ENCODE peak calls at places on chromosomes 16 and 17, in ten cellular contexts. T, U, J, E, H, O, Y, B, C and K are unnamed samples.

GRCh38 chr17:80331820-80332219 is 71.2 kb downstream of the RNF213 start:
- DNase-seq in T (no peak), U (no peak), J (no peak), E (no peak), H (no peak), O (no peak), Y (no peak), B (no peak), C (no peak), K (no peak)

GRCh38 chr16:9002042-9002441 is 38.3 kb upstream of the USP7 start:
- DNase-seq in T (no peak), U (no peak), J (no peak), E (no peak), H (no peak), O (no peak), Y (no peak), B (no peak), C (no peak), K (no peak)

GRCh38 chr17:29195465-29196081 is 15.4 kb upstream of the MYO18A start:
- DNase-seq in T (peak), U (no peak), J (no peak), E (no peak), H (no peak), O (no peak), Y (no peak), B (no peak), C (no peak), K (no peak)

GRCh38 chr17:45224671-45225050 is 3.0 kb downstream of the FMNL1 start:
- DNase-seq in T (no peak), U (no peak), J (no peak), E (no peak), H (no peak), O (no peak), Y (no peak), B (no peak), C (no peak), K (no peak)

GRCh38 chr16:59527206-59527997 is 793.3 kb upstream of the GOT2 start:
- DNase-seq in T (peak), U (no peak), J (peak), E (no peak), H (no peak), O (peak), Y (peak), B (no peak), C (no peak), K (no peak)

GRCh38 chr16:2803545-2804195 is 5.4 kb downstream of the PRSS41 start:
- DNase-seq in T (no peak), U (no peak), J (no peak), E (no peak), H (no peak), O (no peak), Y (no peak), B (no peak), C (no peak), K (no peak)

GRCh38 chr17:45222273-45222993 is 748 bp downstream of the FMNL1 start:
- DNase-seq in T (no peak), U (no peak), J (no peak), E (no peak), H (no peak), O (no peak), Y (no peak), B (no peak), C (no peak), K (no peak)

GRCh38 chr17:71914812-71915211 is 206.0 kb upstream of the SOX9 start:
- DNase-seq in T (no peak), U (no peak), J (no peak), E (no peak), H (no peak), O (no peak), Y (no peak), B (no peak), C (no peak), K (no peak)

GRCh38 chr17:57663326-57664070 is 81.6 kb downstream of the CCDC182 start:
- DNase-seq in T (no peak), U (no peak), J (no peak), E (no peak), H (no peak), O (no peak), Y (no peak), B (no peak), C (no peak), K (no peak)

GRCh38 chr17:39627717-39628516 is 1.2 kb downstream of the PPP1R1B start:
- DNase-seq in T (no peak), U (no peak), J (no peak), E (no peak), H (no peak), O (no peak), Y (no peak), B (no peak), C (no peak), K (no peak)

GRCh38 chr16:57087003-57087402 is 5.4 kb upstream of the CPNE2 start:
- DNase-seq in T (no peak), U (no peak), J (no peak), E (no peak), H (no peak), O (no peak), Y (no peak), B (no peak), C (no peak), K (no peak)

GRCh38 chr16:13559624-13560023 is 360.3 kb upstream of the ERCC4 start:
- DNase-seq in T (no peak), U (no peak), J (no peak), E (no peak), H (no peak), O (no peak), Y (no peak), B (no peak), C (no peak), K (no peak)

GRCh38 chr17:19270951-19271611 is 33.9 kb downstream of the EPN2 start:
- DNase-seq in T (no peak), U (no peak), J (no peak), E (no peak), H (no peak), O (no peak), Y (no peak), B (no peak), C (peak), K (no peak)

GRCh38 chr17:19269102-19269501 is 31.9 kb downstream of the EPN2 start:
- DNase-seq in T (no peak), U (peak), J (no peak), E (no peak), H (no peak), O (no peak), Y (no peak), B (no peak), C (no peak), K (no peak)

GRCh38 chr17:19271751-19272357 is 34.7 kb downstream of the EPN2 start:
- DNase-seq in T (peak), U (no peak), J (no peak), E (no peak), H (no peak), O (no peak), Y (no peak), B (no peak), C (no peak), K (no peak)

GRCh38 chr17:19269641-19270040 is 32.5 kb downstream of the EPN2 start:
- DNase-seq in T (no peak), U (no peak), J (no peak), E (no peak), H (no peak), O (no peak), Y (no peak), B (no peak), C (no peak), K (no peak)

DNA sequence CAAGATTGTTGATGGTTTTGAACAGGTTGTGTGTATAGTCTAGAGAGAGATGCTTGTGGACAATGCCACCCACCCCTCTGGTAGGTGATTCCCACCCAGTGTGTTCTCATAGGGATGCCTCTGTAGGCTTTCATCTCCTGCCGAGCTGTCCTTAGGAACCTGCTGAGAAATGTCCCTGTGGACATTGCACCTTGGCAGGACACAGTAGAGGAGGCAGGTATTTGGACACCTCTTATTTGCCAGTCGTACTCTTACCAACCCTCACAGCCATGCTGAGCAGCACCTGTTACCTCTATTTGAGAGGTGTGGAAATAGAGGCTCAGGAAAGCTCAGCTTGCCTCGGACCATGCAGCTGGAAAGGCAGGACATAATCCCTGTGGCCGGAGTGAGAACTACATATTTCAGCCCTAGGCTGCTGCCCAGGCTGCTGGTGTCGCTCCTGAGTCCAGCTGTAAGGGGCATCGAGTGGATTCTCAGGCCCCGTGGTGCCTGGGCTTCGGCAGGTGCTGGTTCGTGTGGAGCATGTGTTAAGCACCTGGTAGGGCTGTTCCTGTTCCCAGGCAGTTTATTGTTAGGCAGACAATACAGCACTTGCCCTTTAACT is 33.3 kb downstream of the EPN2 start:
- DNase-seq in T (no peak), U (no peak), J (no peak), E (no peak), H (no peak), O (no peak), Y (no peak), B (no peak), C (no peak), K (peak)
- TF ChIP-seq CTCF in T (peak), U (no peak), J (no peak), E (no peak), H (no peak), O (no peak), Y (peak), B (no peak), C (peak), K (peak)

DNA sequence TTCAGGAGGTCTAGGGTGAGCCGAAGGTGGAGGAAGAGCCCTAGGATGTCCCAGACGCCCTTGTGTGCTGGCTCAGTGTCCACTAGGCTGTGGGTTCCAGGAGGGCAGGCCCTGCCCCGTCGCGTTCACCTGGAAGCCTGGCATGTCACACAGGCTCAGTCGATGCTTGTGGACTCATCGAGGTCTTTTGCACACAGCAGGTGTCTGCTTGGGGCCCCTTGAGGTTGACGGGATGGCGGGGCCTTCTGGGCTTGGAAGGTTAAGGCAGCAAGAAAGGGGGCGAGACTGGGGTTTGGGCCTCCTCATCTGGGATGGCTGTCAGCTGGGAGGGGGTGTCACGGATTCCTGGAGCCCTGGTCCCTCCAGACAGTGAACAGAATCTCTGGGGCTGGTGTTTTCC is 1.9 kb downstream of the RAP1GAP2 start:
- DNase-seq in T (no peak), U (no peak), J (no peak), E (no peak), H (no peak), O (no peak), Y (no peak), B (no peak), C (no peak), K (no peak)
- TF ChIP-seq CTCF in T (no peak), U (no peak), J (no peak), E (no peak), H (no peak), O (no peak), Y (no peak), B (no peak), C (no peak), K (no peak)

GRCh38 chr17:14875557-14876412 is 389.3 kb downstream of the PMP22 start:
- DNase-seq in T (no peak), U (no peak), J (no peak), E (no peak), H (no peak), O (no peak), Y (no peak), B (no peak), C (no peak), K (no peak)
- TF ChIP-seq CTCF in T (no peak), U (no peak), J (no peak), E (no peak), H (no peak), O (no peak), Y (no peak), B (no peak), C (no peak), K (no peak)

GRCh38 chr17:56125830-56126819 is 27.1 kb upstream of the ANKFN1 start:
- DNase-seq in T (peak), U (peak), J (peak), E (peak), H (no peak), O (peak), Y (peak), B (no peak), C (no peak), K (peak)

GRCh38 chr17:56119191-56119590 is 34.1 kb upstream of the ANKFN1 start:
- DNase-seq in T (no peak), U (no peak), J (no peak), E (no peak), H (no peak), O (no peak), Y (no peak), B (no peak), C (no peak), K (no peak)

DNA sequence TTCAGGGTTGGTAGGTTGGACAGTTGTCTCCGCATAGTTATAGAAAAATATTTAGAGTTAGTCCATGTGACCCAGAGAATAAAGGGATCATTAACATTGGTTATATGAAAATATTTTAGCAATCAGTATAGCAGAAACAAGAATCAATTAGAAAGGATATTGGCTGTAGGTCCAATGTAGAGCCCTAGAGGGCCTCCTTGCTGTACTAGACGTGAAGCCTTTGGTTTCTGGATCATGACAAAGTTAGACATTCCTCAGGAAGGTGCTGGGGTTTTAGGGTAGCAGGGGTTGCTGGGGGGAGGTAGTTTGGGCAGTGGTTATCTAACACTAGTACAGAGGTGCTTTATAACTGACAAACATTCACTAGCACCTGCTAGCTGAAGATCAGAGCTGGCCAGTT is 31.6 kb upstream of the ANKFN1 start:
- DNase-seq in T (no peak), U (no peak), J (no peak), E (no peak), H (no peak), O (no peak), Y (no peak), B (no peak), C (no peak), K (no peak)
- TF ChIP-seq CTCF in T (peak), U (no peak), J (no peak), E (peak), H (no peak), O (no peak), Y (peak), B (no peak), C (no peak), K (no peak)

GRCh38 chr17:75771334-75772281 is 6.6 kb upstream of the GALK1 start:
- DNase-seq in T (no peak), U (no peak), J (no peak), E (no peak), H (no peak), O (peak), Y (no peak), B (peak), C (no peak), K (no peak)
- TF ChIP-seq CTCF in T (peak), U (no peak), J (peak), E (no peak), H (no peak), O (peak), Y (peak), B (no peak), C (peak), K (no peak)

DNA sequence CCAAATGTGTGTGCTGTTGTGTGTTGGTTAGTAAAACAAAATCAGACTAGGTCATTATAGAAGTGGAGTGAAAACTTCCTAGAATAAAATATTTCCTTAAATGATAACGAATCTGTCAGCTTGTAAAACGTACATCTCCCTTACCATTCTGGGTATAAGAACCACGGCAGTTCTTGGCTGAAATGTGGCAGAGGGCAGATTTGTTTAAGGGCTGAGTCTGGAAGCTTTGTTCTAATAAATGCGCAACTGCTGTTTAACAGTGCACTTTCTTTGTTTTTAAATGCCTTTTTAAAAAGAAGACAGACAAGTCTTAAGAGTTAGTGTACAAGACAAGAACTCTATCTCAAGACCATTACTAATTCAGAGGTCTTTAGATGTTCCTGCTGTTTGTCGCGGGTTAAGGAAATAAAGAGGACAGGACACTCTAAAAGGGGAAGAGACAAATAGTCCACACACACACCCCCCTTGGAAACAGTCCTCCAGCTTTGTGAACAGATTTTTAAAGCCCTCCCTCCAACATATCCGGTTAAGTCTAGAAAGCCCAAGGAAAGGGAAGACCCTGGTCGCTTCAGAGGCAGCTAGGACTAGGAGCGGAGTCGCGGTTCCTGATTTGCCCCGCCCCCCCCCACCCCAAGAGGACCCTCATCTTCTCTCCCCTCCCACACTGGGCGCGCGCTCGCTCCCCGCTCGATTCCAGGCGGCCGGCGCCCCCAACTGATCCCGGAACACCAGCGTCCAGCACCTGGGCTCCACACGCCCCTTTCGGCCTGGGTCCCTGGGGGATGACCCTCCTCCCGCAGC is 649 bp downstream of the SYNRG start:
- DNase-seq in T (peak), U (peak), J (peak), E (peak), H (no peak), O (peak), Y (no peak), B (no peak), C (no peak), K (peak)
- TF ChIP-seq CTCF in T (no peak), U (no peak), J (no peak), E (no peak), H (no peak), O (no peak), Y (no peak), B (no peak), C (no peak), K (no peak)

DNA sequence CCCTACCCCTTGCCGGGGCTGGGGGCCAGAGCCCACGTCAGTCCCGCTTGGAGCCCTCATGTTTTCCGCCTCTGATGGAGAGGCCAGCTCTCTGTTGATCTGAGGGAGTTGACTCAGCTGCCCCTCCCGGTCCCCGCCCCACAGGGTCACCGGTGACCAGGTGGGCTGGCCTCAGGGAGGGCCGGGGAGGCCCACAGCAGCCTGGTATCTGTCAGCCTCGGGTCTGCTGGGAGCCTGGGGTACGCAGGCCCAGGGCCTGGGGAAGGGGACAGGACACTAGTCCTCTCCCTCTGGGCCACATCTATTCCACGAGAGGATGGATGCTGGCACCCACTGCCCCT is 109.5 kb upstream of the CIBAR2 start:
- DNase-seq in T (no peak), U (no peak), J (no peak), E (no peak), H (peak), O (no peak), Y (no peak), B (no peak), C (no peak), K (no peak)
- TF ChIP-seq CTCF in T (no peak), U (no peak), J (no peak), E (no peak), H (no peak), O (no peak), Y (no peak), B (no peak), C (no peak), K (no peak)

GRCh38 chr17:66200685-66201092 is 8.8 kb upstream of the CEP112 start:
- DNase-seq in T (peak), U (peak), J (peak), E (peak), H (no peak), O (peak), Y (peak), B (no peak), C (no peak), K (peak)
- TF ChIP-seq CTCF in T (peak), U (peak), J (peak), E (peak), H (no peak), O (peak), Y (peak), B (peak), C (peak), K (peak)

GRCh38 chr16:81443688-81444447 is 740 bp upstream of the CMIP start:
- DNase-seq in T (no peak), U (no peak), J (no peak), E (peak), H (peak), O (no peak), Y (no peak), B (no peak), C (peak), K (no peak)

GRCh38 chr16:81445926-81446317 is 1.3 kb downstream of the CMIP start:
- DNase-seq in T (no peak), U (peak), J (no peak), E (no peak), H (no peak), O (no peak), Y (no peak), B (no peak), C (no peak), K (no peak)

GRCh38 chr16:81446318-81447275 is 2.0 kb downstream of the CMIP start:
- DNase-seq in T (peak), U (peak), J (peak), E (no peak), H (no peak), O (peak), Y (no peak), B (no peak), C (no peak), K (no peak)

GRCh38 chr16:81444448-81445121 is at the start of gene CMIP:
- DNase-seq in T (peak), U (peak), J (peak), E (peak), H (peak), O (peak), Y (peak), B (peak), C (peak), K (peak)

GRCh38 chr16:81445143-81445922 is 725 bp downstream of the CMIP start:
- DNase-seq in T (peak), U (no peak), J (no peak), E (no peak), H (peak), O (peak), Y (no peak), B (no peak), C (no peak), K (peak)
- TF ChIP-seq CTCF in T (peak), U (no peak), J (peak), E (peak), H (no peak), O (peak), Y (peak), B (no peak), C (peak), K (no peak)

DNA sequence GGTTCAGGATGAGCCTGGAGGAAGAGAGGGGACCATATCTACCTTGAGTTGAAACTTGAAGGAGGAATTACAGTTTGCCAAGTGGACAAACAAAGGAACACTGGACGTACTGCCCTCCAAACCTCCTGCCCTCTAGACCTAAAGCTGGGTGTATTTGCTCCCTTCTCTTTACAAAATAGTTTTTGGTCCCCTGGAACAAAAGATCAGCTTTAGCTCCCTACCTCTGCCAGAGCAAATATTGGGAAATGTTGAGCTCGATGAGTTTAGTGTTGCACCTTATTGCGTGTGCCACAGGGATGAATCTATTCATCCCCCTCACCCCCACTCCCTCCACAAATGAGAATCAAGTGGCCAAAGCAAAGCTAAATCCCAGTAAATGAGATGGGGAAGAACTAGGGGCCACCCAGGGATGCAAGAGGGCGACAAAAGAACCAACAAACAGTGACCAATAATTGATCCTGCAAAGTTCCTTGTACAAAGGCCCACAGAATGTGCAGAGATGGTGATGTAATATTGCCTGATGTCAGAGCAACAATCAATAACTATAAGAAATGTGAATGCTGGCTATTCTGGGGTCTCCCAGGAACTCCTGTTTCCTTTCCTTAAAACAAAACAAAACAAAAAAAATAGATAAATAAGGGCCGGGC is 17.2 kb upstream of the TAT start:
- DNase-seq in T (no peak), U (no peak), J (no peak), E (no peak), H (no peak), O (no peak), Y (no peak), B (no peak), C (no peak), K (no peak)
- TF ChIP-seq CTCF in T (no peak), U (no peak), J (no peak), E (no peak), H (no peak), O (no peak), Y (no peak), B (no peak), C (no peak), K (no peak)